ENCODE peak calls at places on chromosomes 1 and 21, in four cellular contexts. One of them, this sample, is unnamed.

GRCh38 chr1:20589331-20590312 is 725 bp downstream of the CDA start:
- DNase-seq in H9: no peak
- DNase-seq in K562: peak; percentile 22
- DNase-seq in GM23248: peak; percentile 84
- DNase-seq in this sample: no peak

GRCh38 chr1:16677552-16678423 is 11.0 kb upstream of the RNU1-3 start:
- DNase-seq in H9: peak; percentile 67
- DNase-seq in K562: peak; percentile 92
- DNase-seq in GM23248: peak; percentile 61
- DNase-seq in this sample: peak; percentile 81

GRCh38 chr1:44059956-44060355 is 28.7 kb upstream of the SLC6A9 start:
- DNase-seq in H9: no peak
- DNase-seq in K562: no peak
- DNase-seq in GM23248: no peak
- DNase-seq in this sample: no peak

GRCh38 chr21:19987671-19988070 is 1010.5 kb upstream of the NCAM2 start:
- DNase-seq in H9: no peak
- DNase-seq in K562: no peak
- DNase-seq in GM23248: no peak
- DNase-seq in this sample: no peak

GRCh38 chr1:64505232-64505943 is 35.5 kb downstream of the CACHD1 start:
- DNase-seq in H9: peak; percentile 88
- DNase-seq in K562: peak; percentile 35
- DNase-seq in GM23248: no peak
- DNase-seq in this sample: peak; percentile 86

GRCh38 chr21:41630917-41631316 is 123.0 kb upstream of the TMPRSS2 start:
- DNase-seq in H9: no peak
- DNase-seq in K562: no peak
- DNase-seq in GM23248: no peak
- DNase-seq in this sample: no peak

GRCh38 chr21:43865471-43866181 is 603 bp downstream of the AGPAT3 start:
- DNase-seq in H9: no peak
- DNase-seq in K562: peak; percentile 65
- DNase-seq in GM23248: peak; percentile 66
- DNase-seq in this sample: peak; percentile 30

GRCh38 chr1:108107658-108108057 is 92.5 kb downstream of the SLC25A24 start:
- DNase-seq in H9: no peak
- DNase-seq in K562: peak; percentile 30
- DNase-seq in GM23248: peak; percentile 88
- DNase-seq in this sample: no peak

GRCh38 chr1:109161836-109162606 is 48.1 kb downstream of the ELAPOR1 start:
- DNase-seq in H9: no peak
- DNase-seq in K562: no peak
- DNase-seq in GM23248: peak; percentile 91
- DNase-seq in this sample: peak; percentile 39

GRCh38 chr1:53640696-53641065 is 98.3 kb downstream of the GLIS1 start:
- DNase-seq in H9: no peak
- DNase-seq in K562: no peak
- DNase-seq in GM23248: no peak
- DNase-seq in this sample: no peak

GRCh38 chr1:21851430-21852250 is 39.6 kb downstream of the LDLRAD2 start:
- DNase-seq in H9: no peak
- DNase-seq in K562: no peak
- DNase-seq in GM23248: no peak
- DNase-seq in this sample: no peak

GRCh38 chr1:227778401-227778947 is 37.0 kb upstream of the PRSS38 start:
- DNase-seq in H9: no peak
- DNase-seq in K562: no peak
- DNase-seq in GM23248: peak; percentile 88
- DNase-seq in this sample: no peak

GRCh38 chr1:51833700-51834099 is 44.8 kb downstream of the NRDC start:
- DNase-seq in H9: no peak
- DNase-seq in K562: no peak
- DNase-seq in GM23248: peak; percentile 39
- DNase-seq in this sample: no peak

GRCh38 chr21:26489781-26490180 is 83.3 kb downstream of the CYYR1 start:
- DNase-seq in H9: no peak
- DNase-seq in K562: no peak
- DNase-seq in GM23248: no peak
- DNase-seq in this sample: peak; percentile 46

GRCh38 chr1:48109390-48110009 is 112.3 kb upstream of the TRABD2B start:
- DNase-seq in H9: no peak
- DNase-seq in K562: peak; percentile 61
- DNase-seq in GM23248: peak; percentile 68
- DNase-seq in this sample: peak; percentile 82

GRCh38 chr1:4796161-4796998 is 142.0 kb downstream of the AJAP1 start:
- DNase-seq in H9: no peak
- DNase-seq in K562: no peak
- DNase-seq in GM23248: no peak
- DNase-seq in this sample: no peak

GRCh38 chr1:205706601-205707502 is 26.5 kb upstream of the SLC45A3 start:
- DNase-seq in H9: no peak
- DNase-seq in K562: peak; percentile 59
- DNase-seq in GM23248: no peak
- DNase-seq in this sample: no peak

GRCh38 chr21:36854391-36854790 is 112.1 kb downstream of the HLCS start:
- DNase-seq in H9: peak; percentile 66
- DNase-seq in K562: peak; percentile 78
- DNase-seq in GM23248: peak; percentile 36
- DNase-seq in this sample: peak; percentile 89

GRCh38 chr1:161473363-161473762 is 31.9 kb upstream of the FCGR2A start:
- DNase-seq in H9: peak; percentile 59
- DNase-seq in K562: peak; percentile 48
- DNase-seq in GM23248: peak; percentile 40
- DNase-seq in this sample: peak; percentile 80

GRCh38 chr1:65830306-65830705 is 37.6 kb downstream of the PDE4B start:
- DNase-seq in H9: no peak
- DNase-seq in K562: no peak
- DNase-seq in GM23248: no peak
- DNase-seq in this sample: no peak

GRCh38 chr21:35159881-35160280 is 110.8 kb upstream of the RUNX1 start:
- DNase-seq in H9: no peak
- DNase-seq in K562: no peak
- DNase-seq in GM23248: peak; percentile 38
- DNase-seq in this sample: no peak

GRCh38 chr1:221708987-221709386 is 32.9 kb downstream of the DUSP10 start:
- DNase-seq in H9: no peak
- DNase-seq in K562: no peak
- DNase-seq in GM23248: peak; percentile 63
- DNase-seq in this sample: peak; percentile 14

GRCh38 chr1:160293020-160293968 is 8.4 kb upstream of the PEX19 start:
- DNase-seq in H9: no peak
- DNase-seq in K562: no peak
- DNase-seq in GM23248: peak; percentile 6
- DNase-seq in this sample: no peak

GRCh38 chr1:115182012-115182715 is 92.9 kb upstream of the TSPAN2 start:
- DNase-seq in H9: no peak
- DNase-seq in K562: no peak
- DNase-seq in GM23248: peak; percentile 89
- DNase-seq in this sample: no peak

GRCh38 chr1:197917553-197917812 is 311 bp downstream of the LHX9 start:
- DNase-seq in H9: no peak
- DNase-seq in K562: no peak
- DNase-seq in GM23248: no peak
- DNase-seq in this sample: no peak
- H4K20me1 ChIP-seq in H9: no peaks in the 10 kb centered on the region
- H4K20me1 ChIP-seq in K562: no peaks in the 10 kb centered on the region
- H4K20me1 ChIP-seq in GM23248: no peaks in the 10 kb centered on the region
- H4K20me1 ChIP-seq in this sample: peaks cover 8% of the 10 kb centered on the region

GRCh38 chr1:25432749-25433388 is 2.2 kb downstream of the MACO1 start:
- DNase-seq in H9: no peak
- DNase-seq in K562: no peak
- DNase-seq in GM23248: no peak
- DNase-seq in this sample: no peak
- H4K20me1 ChIP-seq in H9: no peaks in the 10 kb centered on the region
- H4K20me1 ChIP-seq in K562: peaks cover 5% of the 10 kb centered on the region
- H4K20me1 ChIP-seq in GM23248: no peaks in the 10 kb centered on the region
- H4K20me1 ChIP-seq in this sample: peaks cover 3% of the 10 kb centered on the region

GRCh38 chr1:3368059-3368458 is 86.4 kb upstream of the ARHGEF16 start:
- DNase-seq in H9: no peak
- DNase-seq in K562: no peak
- DNase-seq in GM23248: no peak
- DNase-seq in this sample: no peak

GRCh38 chr1:3366181-3367051 is 88.0 kb upstream of the ARHGEF16 start:
- DNase-seq in H9: no peak
- DNase-seq in K562: no peak
- DNase-seq in GM23248: peak; percentile 59
- DNase-seq in this sample: no peak

GRCh38 chr1:3368711-3369436 is 85.6 kb upstream of the ARHGEF16 start:
- DNase-seq in H9: no peak
- DNase-seq in K562: no peak
- DNase-seq in GM23248: peak; percentile 78
- DNase-seq in this sample: peak; percentile 42

GRCh38 chr1:3365519-3366158 is 88.8 kb upstream of the ARHGEF16 start:
- DNase-seq in H9: no peak
- DNase-seq in K562: no peak
- DNase-seq in GM23248: no peak
- DNase-seq in this sample: no peak

GRCh38 chr1:3367376-3367775 is 87.1 kb upstream of the ARHGEF16 start:
- DNase-seq in H9: no peak
- DNase-seq in K562: no peak
- DNase-seq in GM23248: no peak
- DNase-seq in this sample: no peak
- H4K20me1 ChIP-seq in H9: peaks cover 3% of the 10 kb centered on the region
- H4K20me1 ChIP-seq in K562: peaks cover 10% of the 10 kb centered on the region
- H4K20me1 ChIP-seq in GM23248: no peaks in the 10 kb centered on the region
- H4K20me1 ChIP-seq in this sample: no peaks in the 10 kb centered on the region

GRCh38 chr1:209612646-209613350 is 29.3 kb downstream of the CAMK1G start:
- DNase-seq in H9: no peak
- DNase-seq in K562: no peak
- DNase-seq in GM23248: no peak
- DNase-seq in this sample: no peak
- H4K20me1 ChIP-seq in H9: no peaks in the 10 kb centered on the region
- H4K20me1 ChIP-seq in K562: peaks cover 2% of the 10 kb centered on the region
- H4K20me1 ChIP-seq in GM23248: no peaks in the 10 kb centered on the region
- H4K20me1 ChIP-seq in this sample: no peaks in the 10 kb centered on the region

GRCh38 chr1:113396102-113396501 is 5.8 kb downstream of the MAGI3 start:
- DNase-seq in H9: no peak
- DNase-seq in K562: no peak
- DNase-seq in GM23248: no peak
- DNase-seq in this sample: no peak
- H4K20me1 ChIP-seq in H9: no peaks in the 10 kb centered on the region
- H4K20me1 ChIP-seq in K562: peaks cover 8% of the 10 kb centered on the region
- H4K20me1 ChIP-seq in GM23248: no peaks in the 10 kb centered on the region
- H4K20me1 ChIP-seq in this sample: no peaks in the 10 kb centered on the region

GRCh38 chr1:30904962-30905335 is 3.6 kb downstream of the SDC3 start:
- DNase-seq in H9: no peak
- DNase-seq in K562: no peak
- DNase-seq in GM23248: no peak
- DNase-seq in this sample: no peak
- H4K20me1 ChIP-seq in H9: peaks cover 6% of the 10 kb centered on the region
- H4K20me1 ChIP-seq in K562: peaks cover 19% of the 10 kb centered on the region
- H4K20me1 ChIP-seq in GM23248: no peaks in the 10 kb centered on the region
- H4K20me1 ChIP-seq in this sample: peaks cover 4% of the 10 kb centered on the region

GRCh38 chr1:156639601-156640101 is 2.3 kb upstream of the BCAN start:
- DNase-seq in H9: no peak
- DNase-seq in K562: no peak
- DNase-seq in GM23248: no peak
- DNase-seq in this sample: no peak
- H4K20me1 ChIP-seq in H9: no peaks in the 10 kb centered on the region
- H4K20me1 ChIP-seq in K562: peaks cover 34% of the 10 kb centered on the region
- H4K20me1 ChIP-seq in GM23248: no peaks in the 10 kb centered on the region
- H4K20me1 ChIP-seq in this sample: no peaks in the 10 kb centered on the region